ENCODE peak calls at places on chromosomes 1 and 21, in four cellular contexts. P is left cardiac atrium; O is IMR-90; R is naive thymus-derived CD4-positive, alpha-beta T cell. Q is an unnamed sample.

GRCh38 chr1:62247391-62248168 is 52.9 kb downstream of the L1TD1 start:
- DNase-seq in P (no peak), O (no peak), R (no peak), Q (no peak)

GRCh38 chr1:92329356-92330129 is 30.7 kb downstream of the RPAP2 start:
- DNase-seq in P (no peak), O (peak; percentile 67), R (no peak), Q (no peak)

GRCh38 chr1:235552146-235552716 is 48.0 kb upstream of the B3GALNT2 start:
- DNase-seq in P (no peak), O (no peak), R (no peak), Q (peak; percentile 94)

GRCh38 chr1:85612704-85613361 is 32.3 kb downstream of the CCN1 start:
- DNase-seq in P (no peak), O (peak; percentile 94), R (no peak), Q (peak; percentile 77)

GRCh38 chr1:211068976-211069375 is 65.0 kb downstream of the KCNH1 start:
- DNase-seq in P (no peak), O (no peak), R (no peak), Q (no peak)

GRCh38 chr1:221284028-221284427 is 404.8 kb downstream of the HLX start:
- DNase-seq in P (no peak), O (peak; percentile 85), R (no peak), Q (no peak)

GRCh38 chr21:38984568-38984967 is 178.8 kb downstream of the ETS2 start:
- DNase-seq in P (no peak), O (no peak), R (no peak), Q (no peak)

GRCh38 chr1:60983701-60984065 is 98.7 kb upstream of the NFIA start:
- DNase-seq in P (no peak), O (no peak), R (no peak), Q (no peak)

GRCh38 chr1:112312315-112312714 is 83.7 kb upstream of the CTTNBP2NL start:
- DNase-seq in P (no peak), O (no peak), R (no peak), Q (no peak)

GRCh38 chr1:199161766-199162303 is 523.0 kb downstream of the PTPRC start:
- DNase-seq in P (no peak), O (no peak), R (no peak), Q (no peak)

GRCh38 chr1:213438339-213438738 is 387.3 kb downstream of the RPS6KC1 start:
- DNase-seq in P (no peak), O (no peak), R (no peak), Q (no peak)

GRCh38 chr1:153928776-153929432 is 6.1 kb upstream of the GATAD2B start:
- DNase-seq in P (no peak), O (peak; percentile 59), R (no peak), Q (no peak)

GRCh38 chr1:161273402-161273801 is 14.9 kb downstream of the PCP4L1 start:
- DNase-seq in P (no peak), O (peak; percentile 21), R (no peak), Q (no peak)

GRCh38 chr1:207028884-207029283 is 3.7 kb downstream of the C1orf116 start:
- DNase-seq in P (no peak), O (no peak), R (no peak), Q (no peak)

GRCh38 chr1:192592493-192592892 is 16.9 kb downstream of the RGS1 start:
- DNase-seq in P (no peak), O (no peak), R (no peak), Q (no peak)

Q was measured in thyroid gland.